ENCODE peak calls at places on chromosomes 5 and 9, in five cellular contexts. O, G, Z, X and A are unnamed samples.

GRCh38 chr9:121765021-121765950 is 113.9 kb downstream of the DAB2IP start:
- DNase-seq in O (peak; percentile 40), G (no peak), Z (no peak), X (no peak), A (no peak)

GRCh38 chr9:89523948-89524347 is 26.0 kb upstream of the SEMA4D start:
- DNase-seq in O (no peak), G (no peak), Z (no peak), X (no peak), A (peak; percentile 62)

GRCh38 chr5:127192836-127193341 is 97.7 kb upstream of the MEGF10 start:
- DNase-seq in O (no peak), G (no peak), Z (no peak), X (no peak), A (no peak)

GRCh38 chr9:87678650-87679355 is 47.1 kb upstream of the CTSL start:
- DNase-seq in O (peak; percentile 34), G (no peak), Z (peak; percentile 61), X (peak; percentile 62), A (peak; percentile 57)

GRCh38 chr5:87526131-87526530 is 113.4 kb upstream of the CCNH start:
- DNase-seq in O (no peak), G (no peak), Z (no peak), X (no peak), A (no peak)

GRCh38 chr9:124409410-124409809 is 5.8 kb downstream of the PSMB7 start:
- DNase-seq in O (no peak), G (no peak), Z (no peak), X (no peak), A (no peak)

GRCh38 chr9:113621309-113621791 is 157.8 kb downstream of the RGS3 start:
- DNase-seq in O (peak; percentile 60), G (no peak), Z (no peak), X (peak; percentile 91), A (no peak)

GRCh38 chr5:125868035-125868434 is 555.2 kb upstream of the GRAMD2B start:
- DNase-seq in O (no peak), G (no peak), Z (no peak), X (no peak), A (no peak)

GRCh38 chr9:79145442-79145841 is 426.3 kb upstream of the TLE4 start:
- DNase-seq in O (no peak), G (no peak), Z (no peak), X (no peak), A (no peak)

GRCh38 chr9:88746029-88746743 is 211.2 kb downstream of the NXNL2 start:
- DNase-seq in O (peak; percentile 35), G (no peak), Z (no peak), X (peak; percentile 94), A (no peak)

GRCh38 chr9:133408042-133408441 is 9.8 kb downstream of the REXO4 start:
- DNase-seq in O (no peak), G (no peak), Z (no peak), X (no peak), A (no peak)

GRCh38 chr9:108759835-108760234 is 96.0 kb downstream of the ACTL7B start:
- DNase-seq in O (no peak), G (no peak), Z (no peak), X (no peak), A (no peak)

GRCh38 chr5:149162401-149163084 is 21.2 kb downstream of the ABLIM3 start:
- DNase-seq in O (no peak), G (no peak), Z (no peak), X (peak; percentile 51), A (peak; percentile 50)

GRCh38 chr5:8908055-8908683 is 637.7 kb downstream of the SEMA5A start:
- DNase-seq in O (no peak), G (peak; percentile 27), Z (peak; percentile 3), X (peak; percentile 64), A (peak; percentile 57)

GRCh38 chr9:2621678-2622360 is at the start of gene VLDLR:
- DNase-seq in O (peak; percentile 40), G (peak; percentile 4), Z (no peak), X (no peak), A (peak; percentile 33)

GRCh38 chr5:93723005-93723404 is 18.4 kb downstream of the POU5F2 start:
- DNase-seq in O (no peak), G (no peak), Z (no peak), X (no peak), A (no peak)

GRCh38 chr5:139838381-139839197 is 43.0 kb downstream of the PSD2 start:
- DNase-seq in O (no peak), G (no peak), Z (no peak), X (no peak), A (no peak)

GRCh38 chr5:172973127-172973916 is 10.2 kb upstream of the ATP6V0E1 start:
- DNase-seq in O (no peak), G (no peak), Z (no peak), X (peak; percentile 72), A (no peak)

GRCh38 chr9:122121931-122122330 is 28.8 kb upstream of the TTLL11 start:
- DNase-seq in O (no peak), G (no peak), Z (no peak), X (no peak), A (no peak)

GRCh38 chr5:77974576-77974975 is 198.4 kb upstream of the TBCA start:
- DNase-seq in O (no peak), G (no peak), Z (no peak), X (no peak), A (no peak)

GRCh38 chr5:77972545-77973252 is 196.6 kb upstream of the TBCA start:
- DNase-seq in O (no peak), G (no peak), Z (peak; percentile 76), X (no peak), A (peak; percentile 80)

GRCh38 chr5:77970891-77971290 is 194.8 kb upstream of the TBCA start:
- DNase-seq in O (no peak), G (no peak), Z (no peak), X (no peak), A (no peak)

GRCh38 chr5:77971965-77972544 is 195.9 kb upstream of the TBCA start:
- DNase-seq in O (no peak), G (no peak), Z (peak; percentile 40), X (no peak), A (no peak)

GRCh38 chr5:77973253-77973609 is 197.1 kb upstream of the TBCA start:
- DNase-seq in O (no peak), G (no peak), Z (no peak), X (no peak), A (no peak)
- TF ChIP-seq CTCF in O (no peak), G (no peak), Z (no peak), X (peak; percentile 37), A (no peak)

DNA sequence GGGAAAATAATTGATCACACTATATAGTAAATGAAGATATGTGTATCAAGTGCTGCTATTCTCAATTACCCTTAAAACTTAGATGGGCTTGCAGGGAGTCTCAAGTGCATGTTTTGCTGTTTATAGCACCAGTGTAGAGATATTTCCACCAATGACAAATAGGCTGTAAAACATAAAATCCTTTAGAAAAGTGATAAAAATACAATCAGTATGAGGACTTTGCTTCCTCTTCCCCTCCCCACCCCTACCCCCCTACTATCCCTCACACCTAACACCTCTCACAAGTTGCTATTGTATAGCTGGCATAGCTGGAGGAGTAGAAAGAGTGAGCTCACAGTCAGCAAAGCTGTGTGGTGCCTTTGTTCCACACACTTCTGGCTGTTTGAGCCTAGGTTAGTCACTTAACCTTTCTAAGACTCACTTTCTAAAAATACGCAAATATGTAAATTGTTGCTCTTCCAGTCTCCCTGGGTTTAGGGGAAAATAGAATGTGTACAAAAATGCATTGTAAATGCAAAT is 93.1 kb downstream of the PDE4D start:
- DNase-seq in O (no peak), G (no peak), Z (no peak), X (no peak), A (no peak)
- TF ChIP-seq CTCF in O (no peak), G (no peak), Z (no peak), X (no peak), A (no peak)

GRCh38 chr9:107108367-107108766 is 174.7 kb upstream of the RAD23B start:
- DNase-seq in O (no peak), G (no peak), Z (no peak), X (peak; percentile 5), A (no peak)

GRCh38 chr9:107109324-107109723 is 173.8 kb upstream of the RAD23B start:
- DNase-seq in O (no peak), G (no peak), Z (no peak), X (no peak), A (no peak)

GRCh38 chr9:107106416-107106815 is 176.7 kb upstream of the RAD23B start:
- DNase-seq in O (no peak), G (no peak), Z (no peak), X (no peak), A (no peak)

GRCh38 chr9:107102011-107102410 is 181.1 kb upstream of the RAD23B start:
- DNase-seq in O (no peak), G (no peak), Z (no peak), X (no peak), A (no peak)

GRCh38 chr9:107105784-107106183 is 177.3 kb upstream of the RAD23B start:
- DNase-seq in O (no peak), G (no peak), Z (no peak), X (no peak), A (no peak)
- TF ChIP-seq CTCF in O (no peak), G (no peak), Z (no peak), X (no peak), A (no peak)

GRCh38 chr5:141208478-141208877 is at the start of gene PCDHB12:
- DNase-seq in O (no peak), G (no peak), Z (no peak), X (no peak), A (no peak)
- TF ChIP-seq CTCF in O (no peak), G (peak; percentile 28), Z (peak; percentile 9), X (no peak), A (no peak)

GRCh38 chr9:127214421-127215265 is 49.9 kb upstream of the GARNL3 start:
- DNase-seq in O (peak; percentile 55), G (peak; percentile 21), Z (peak; percentile 84), X (peak; percentile 40), A (peak; percentile 78)
- TF ChIP-seq CTCF in O (peak; percentile 64), G (peak; percentile 88), Z (peak; percentile 88), X (peak; percentile 96), A (peak; percentile 88)

GRCh38 chr5:115551415-115551814 is 6.8 kb upstream of the FEM1C start:
- DNase-seq in O (no peak), G (no peak), Z (no peak), X (peak; percentile 21), A (peak; percentile 7)

GRCh38 chr5:115553082-115553481 is 8.5 kb upstream of the FEM1C start:
- DNase-seq in O (no peak), G (no peak), Z (no peak), X (no peak), A (no peak)

GRCh38 chr5:115548683-115549082 is 4.1 kb upstream of the FEM1C start:
- DNase-seq in O (no peak), G (no peak), Z (no peak), X (no peak), A (no peak)

GRCh38 chr5:115545065-115545882 is 699 bp upstream of the FEM1C start:
- DNase-seq in O (no peak), G (no peak), Z (no peak), X (no peak), A (no peak)

GRCh38 chr5:115549154-115549553 is 4.6 kb upstream of the FEM1C start:
- DNase-seq in O (no peak), G (no peak), Z (peak; percentile 47), X (no peak), A (peak; percentile 75)
- TF ChIP-seq CTCF in O (no peak), G (peak; percentile 59), Z (peak; percentile 61), X (peak; percentile 66), A (peak; percentile 36)

GRCh38 chr5:140926211-140926902 is at the start of gene PCDHAC1:
- DNase-seq in O (peak; percentile 14), G (peak; percentile 21), Z (no peak), X (peak; percentile 24), A (no peak)
- TF ChIP-seq CTCF in O (no peak), G (peak; percentile 85), Z (no peak), X (peak; percentile 45), A (no peak)

GRCh38 chr9:137247135-137247915 is 3.8 kb upstream of the STPG3 start:
- DNase-seq in O (peak; percentile 49), G (no peak), Z (no peak), X (no peak), A (no peak)
- TF ChIP-seq CTCF in O (no peak), G (no peak), Z (no peak), X (no peak), A (no peak)